ENCODE peak calls at places on chromosomes 1 and 21, in eight cellular contexts. P is hepatocyte, Z is fibroblast of lung, H is neural progenitor cell, B is K562, E is GM23338, S is HepG2, G is mammary epithelial cell. I is an unnamed sample.

GRCh38 chr1:208203127-208203847 is 40.9 kb downstream of the PLXNA2 start:
- DNase-seq in P (no peak), Z (peak), H (no peak), B (no peak), E (no peak), S (peak), G (peak), I (peak)

GRCh38 chr1:91578320-91579109 is 77.9 kb downstream of the CDC7 start:
- DNase-seq in P (peak), Z (no peak), H (no peak), B (peak), E (no peak), S (peak), G (no peak), I (no peak)

GRCh38 chr1:8941906-8942305 is 3.8 kb upstream of the CA6 start:
- DNase-seq in P (peak), Z (peak), H (no peak), B (no peak), E (no peak), S (peak), G (peak), I (peak)

GRCh38 chr1:192575499-192576189 is at the start of gene RGS1:
- DNase-seq in P (no peak), Z (no peak), H (no peak), B (no peak), E (peak), S (no peak), G (no peak), I (no peak)

GRCh38 chr1:149848340-149848771 is 51.0 kb upstream of the BOLA1 start:
- DNase-seq in P (peak), Z (no peak), H (peak), B (no peak), E (peak), S (peak), G (no peak), I (no peak)

GRCh38 chr1:5989731-5990271 is 2.4 kb downstream of the NPHP4 start:
- DNase-seq in P (no peak), Z (no peak), H (no peak), B (no peak), E (no peak), S (no peak), G (no peak), I (no peak)

GRCh38 chr1:145916745-145917144 is 1.8 kb downstream of the PEX11B start:
- DNase-seq in P (no peak), Z (peak), H (no peak), B (no peak), E (no peak), S (no peak), G (peak), I (peak)

GRCh38 chr21:25300632-25301031 is 306.6 kb downstream of the MRPL39 start:
- DNase-seq in P (no peak), Z (no peak), H (no peak), B (no peak), E (peak), S (no peak), G (no peak), I (no peak)

GRCh38 chr1:2547210-2548067 is 8.7 kb upstream of the TNFRSF14 start:
- DNase-seq in P (no peak), Z (no peak), H (peak), B (no peak), E (no peak), S (no peak), G (no peak), I (no peak)

GRCh38 chr1:111690306-111690617 is 48.9 kb downstream of the INKA2 start:
- DNase-seq in P (peak), Z (peak), H (no peak), B (no peak), E (no peak), S (no peak), G (peak), I (peak)

GRCh38 chr1:97433094-97433493 is 487.7 kb downstream of the DPYD start:
- DNase-seq in P (no peak), Z (no peak), H (no peak), B (no peak), E (no peak), S (no peak), G (no peak), I (no peak)

GRCh38 chr1:8985915-8986813 is 40.1 kb downstream of the SLC2A7 start:
- DNase-seq in P (peak), Z (peak), H (no peak), B (no peak), E (no peak), S (peak), G (peak), I (peak)

GRCh38 chr1:225467193-225468020 is 39.6 kb upstream of the LBR start:
- DNase-seq in P (no peak), Z (no peak), H (no peak), B (no peak), E (no peak), S (no peak), G (no peak), I (no peak)

GRCh38 chr1:97143236-97143882 is 421.8 kb downstream of the PTBP2 start:
- DNase-seq in P (no peak), Z (peak), H (no peak), B (no peak), E (no peak), S (no peak), G (peak), I (peak)

GRCh38 chr1:171814692-171815091 is 26.6 kb upstream of the DNM3 start:
- DNase-seq in P (no peak), Z (peak), H (no peak), B (no peak), E (no peak), S (no peak), G (no peak), I (peak)

GRCh38 chr1:172143384-172144025 is 277.0 kb upstream of the C1orf105 start:
- DNase-seq in P (no peak), Z (peak), H (no peak), B (no peak), E (no peak), S (no peak), G (peak), I (peak)

GRCh38 chr1:156807627-156808026 is 9.0 kb downstream of the SH2D2A start:
- DNase-seq in P (no peak), Z (no peak), H (no peak), B (no peak), E (no peak), S (no peak), G (no peak), I (no peak)

GRCh38 chr1:89660086-89660946 is 27.4 kb downstream of the LRRC8C start:
- DNase-seq in P (no peak), Z (peak), H (no peak), B (no peak), E (no peak), S (no peak), G (no peak), I (no peak)

GRCh38 chr1:4653328-4653660 is 1.1 kb upstream of the AJAP1 start:
- DNase-seq in P (no peak), Z (no peak), H (peak), B (no peak), E (no peak), S (no peak), G (no peak), I (no peak)

GRCh38 chr21:32483293-32483595 is 70.7 kb downstream of the EVA1C start:
- DNase-seq in P (no peak), Z (no peak), H (no peak), B (no peak), E (no peak), S (no peak), G (no peak), I (no peak)

GRCh38 chr1:58944439-58944838 is 160.6 kb upstream of the JUN start:
- DNase-seq in P (no peak), Z (no peak), H (no peak), B (no peak), E (no peak), S (no peak), G (no peak), I (no peak)

GRCh38 chr1:40755052-40755451 is 28.5 kb upstream of the KCNQ4 start:
- DNase-seq in P (peak), Z (no peak), H (no peak), B (no peak), E (no peak), S (no peak), G (peak), I (no peak)

GRCh38 chr1:25504706-25505560 is 38.5 kb upstream of the LDLRAP1 start:
- DNase-seq in P (no peak), Z (peak), H (no peak), B (no peak), E (no peak), S (no peak), G (no peak), I (no peak)

GRCh38 chr1:144551543-144552424 is 40.9 kb upstream of the PPIAL4F start:
- DNase-seq in P (peak), Z (peak), H (peak), B (peak), E (peak), S (peak), G (peak), I (peak)

GRCh38 chr21:37281579-37281978 is 14.4 kb upstream of the VPS26C start:
- DNase-seq in P (no peak), Z (no peak), H (no peak), B (no peak), E (no peak), S (no peak), G (no peak), I (no peak)

GRCh38 chr21:38388684-38389676 is 109.3 kb downstream of the ERG start:
- DNase-seq in P (no peak), Z (peak), H (no peak), B (no peak), E (no peak), S (no peak), G (no peak), I (no peak)

GRCh38 chr1:180228648-180229482 is 1.2 kb upstream of the LHX4 start:
- DNase-seq in P (no peak), Z (no peak), H (peak), B (peak), E (peak), S (no peak), G (no peak), I (no peak)

GRCh38 chr1:46687095-46687659 is 15.5 kb downstream of the TEX38 start:
- DNase-seq in P (peak), Z (peak), H (no peak), B (no peak), E (no peak), S (no peak), G (peak), I (peak)

GRCh38 chr1:161193561-161194235 is 5.2 kb downstream of the ADAMTS4 start:
- DNase-seq in P (no peak), Z (no peak), H (no peak), B (no peak), E (no peak), S (no peak), G (no peak), I (no peak)

GRCh38 chr21:35831791-35832190 is 228.5 kb downstream of the SETD4 start:
- DNase-seq in P (no peak), Z (no peak), H (no peak), B (no peak), E (no peak), S (no peak), G (no peak), I (no peak)

GRCh38 chr21:35831230-35831629 is 229.1 kb downstream of the SETD4 start:
- DNase-seq in P (no peak), Z (no peak), H (no peak), B (no peak), E (no peak), S (no peak), G (no peak), I (no peak)

GRCh38 chr21:35827004-35827403 is 233.3 kb downstream of the SETD4 start:
- DNase-seq in P (no peak), Z (peak), H (no peak), B (no peak), E (no peak), S (no peak), G (peak), I (peak)

GRCh38 chr21:35828161-35828560 is 232.2 kb downstream of the SETD4 start:
- DNase-seq in P (no peak), Z (no peak), H (no peak), B (no peak), E (no peak), S (no peak), G (no peak), I (no peak)

DNA sequence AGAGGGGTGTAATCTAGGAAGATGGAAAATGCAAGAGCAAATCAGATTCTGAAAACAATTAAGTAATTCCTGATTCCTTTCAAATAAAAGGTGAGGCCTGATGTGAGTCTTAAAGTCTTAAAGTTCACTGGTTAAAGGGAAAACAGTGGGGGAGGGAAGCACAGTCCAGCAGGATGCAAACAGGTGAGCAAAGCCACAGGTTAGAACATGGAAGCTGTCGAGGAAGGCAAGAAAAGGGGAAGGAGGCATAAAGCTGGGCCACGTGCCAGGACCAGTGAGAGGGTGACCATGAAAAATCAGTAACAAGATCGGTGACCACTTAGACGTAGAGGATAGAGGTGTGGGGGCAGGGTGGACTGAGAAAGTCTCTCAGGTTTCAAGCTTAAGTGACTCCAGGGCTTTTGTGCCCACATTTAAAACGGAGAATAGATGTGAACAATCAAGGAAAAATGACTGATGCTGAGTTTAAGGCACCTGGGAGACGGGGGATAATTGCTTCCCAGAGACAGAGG is 231.3 kb downstream of the SETD4 start:
- DNase-seq in P (no peak), Z (no peak), H (no peak), B (no peak), E (peak), S (no peak), G (no peak), I (no peak)
- H3K4me3 ChIP-seq in P (no peak), Z (no peak), H (no peak), B (no peak), E (no peak), S (no peak), G (no peak), I (no peak)

GRCh38 chr1:231163831-231164427 is 2.1 kb downstream of the TRIM67 start:
- DNase-seq in P (no peak), Z (no peak), H (no peak), B (no peak), E (peak), S (no peak), G (no peak), I (no peak)
- TF ChIP-seq EZH2 in P (no peak), Z (peak), H (peak), B (no peak), E (no peak), S (no peak), G (peak), I (no peak)

GRCh38 chr1:154567386-154568164 is at the start of gene CHRNB2:
- DNase-seq in P (peak), Z (peak), H (peak), B (peak), E (peak), S (peak), G (peak), I (no peak)
- H3K4me3 ChIP-seq in P (peak), Z (no peak), H (peak), B (no peak), E (peak), S (no peak), G (no peak), I (peak)

GRCh38 chr1:23899070-23899469 is 14.1 kb downstream of the CNR2 start:
- DNase-seq in P (no peak), Z (no peak), H (no peak), B (no peak), E (no peak), S (no peak), G (no peak), I (no peak)

GRCh38 chr1:23903754-23904153 is 9.4 kb downstream of the CNR2 start:
- DNase-seq in P (no peak), Z (no peak), H (no peak), B (no peak), E (peak), S (no peak), G (no peak), I (no peak)

GRCh38 chr1:23904748-23905357 is 8.3 kb downstream of the CNR2 start:
- DNase-seq in P (no peak), Z (no peak), H (no peak), B (no peak), E (no peak), S (no peak), G (peak), I (no peak)

GRCh38 chr1:23905461-23906025 is 7.6 kb downstream of the CNR2 start:
- DNase-seq in P (no peak), Z (no peak), H (no peak), B (no peak), E (no peak), S (no peak), G (no peak), I (no peak)

DNA sequence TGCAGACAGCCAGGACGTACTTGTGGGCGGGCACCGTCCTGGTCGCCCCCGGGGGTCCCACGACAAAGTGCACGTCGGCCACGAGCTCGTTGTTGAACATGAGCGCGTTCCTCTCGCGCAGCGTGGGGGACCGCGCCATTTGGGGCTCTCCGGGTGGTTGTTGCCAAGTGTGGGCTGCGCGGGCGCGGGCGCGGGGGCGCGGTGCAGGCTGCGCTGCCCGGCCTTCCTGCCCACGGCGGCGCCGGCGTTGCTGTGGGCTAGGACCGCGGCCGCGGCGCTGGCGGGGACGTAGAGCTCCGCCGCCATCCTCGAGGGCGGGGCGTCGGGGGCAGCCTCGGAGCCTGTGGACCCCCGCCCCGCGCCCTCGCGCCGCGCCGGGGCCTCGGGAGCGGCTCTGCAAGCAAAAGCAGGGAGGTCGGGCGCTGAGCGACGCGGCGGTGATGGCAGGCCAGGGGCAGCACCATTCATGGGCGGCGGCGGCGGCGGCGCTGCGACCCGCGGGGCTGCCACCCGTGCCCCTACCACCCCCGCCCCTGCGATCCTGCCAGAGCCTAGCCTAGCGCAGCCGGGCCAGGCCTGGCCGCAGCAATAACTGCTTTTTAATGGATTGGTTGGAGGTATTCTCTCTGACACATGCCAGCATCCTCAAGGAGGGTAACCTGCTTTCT is 10.4 kb downstream of the CNR2 start:
- DNase-seq in P (peak), Z (no peak), H (peak), B (no peak), E (peak), S (no peak), G (no peak), I (no peak)
- TF ChIP-seq EZH2 in P (no peak), Z (peak), H (peak), B (no peak), E (no peak), S (no peak), G (peak), I (peak)

GRCh38 chr21:44883250-44883649 is 9.8 kb upstream of the PTTG1IP start:
- DNase-seq in P (no peak), Z (no peak), H (no peak), B (no peak), E (no peak), S (no peak), G (no peak), I (no peak)

GRCh38 chr21:44881586-44881939 is 8.1 kb upstream of the PTTG1IP start:
- DNase-seq in P (no peak), Z (no peak), H (no peak), B (no peak), E (no peak), S (no peak), G (no peak), I (no peak)

GRCh38 chr21:44878053-44878982 is 4.8 kb upstream of the PTTG1IP start:
- DNase-seq in P (peak), Z (no peak), H (no peak), B (no peak), E (no peak), S (peak), G (no peak), I (no peak)

GRCh38 chr21:44884059-44884458 is 10.6 kb upstream of the PTTG1IP start:
- DNase-seq in P (no peak), Z (no peak), H (no peak), B (no peak), E (no peak), S (no peak), G (peak), I (no peak)

DNA sequence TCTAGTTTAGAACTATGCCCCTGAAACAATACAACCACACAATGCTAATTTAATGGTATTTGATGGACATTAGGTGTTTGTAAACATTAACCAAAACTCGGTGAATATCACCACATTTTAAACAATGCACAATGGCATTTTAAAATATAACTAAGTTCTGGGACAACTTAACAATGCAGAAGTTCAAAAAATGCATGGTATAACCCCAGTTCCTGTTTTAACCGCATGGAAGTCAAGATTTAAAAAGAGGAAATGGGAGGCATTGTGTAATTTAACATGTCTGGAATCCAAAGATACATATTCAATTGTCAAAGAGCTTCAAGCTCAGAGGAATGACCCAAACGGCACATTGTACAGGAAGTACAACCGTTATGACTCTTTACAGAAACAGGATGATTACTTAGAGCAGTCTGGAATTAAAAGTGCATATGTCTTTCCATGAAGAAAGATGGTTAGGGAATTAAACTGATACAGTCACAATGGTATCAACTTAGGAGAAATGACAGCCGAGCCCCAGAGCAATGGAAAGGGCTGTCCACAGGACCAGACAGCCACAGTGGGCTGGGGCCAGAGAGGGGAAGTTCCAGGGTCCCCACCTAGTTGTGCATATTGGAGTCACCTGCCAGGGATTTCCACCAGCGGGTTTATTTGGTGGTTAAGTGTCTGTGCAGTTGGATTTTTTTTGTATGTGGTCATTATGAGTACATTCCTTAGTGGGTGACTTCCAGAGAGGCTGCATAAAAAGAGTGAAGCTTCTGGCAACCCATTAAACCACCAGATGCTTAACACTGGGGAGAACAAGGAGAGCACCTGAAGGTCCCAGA is 7.5 kb upstream of the PTTG1IP start:
- DNase-seq in P (no peak), Z (peak), H (no peak), B (no peak), E (no peak), S (peak), G (peak), I (peak)
- H3K4me3 ChIP-seq in P (no peak), Z (no peak), H (no peak), B (no peak), E (no peak), S (no peak), G (no peak), I (no peak)

I was measured in astrocyte.